ENCODE peak calls at places on chromosome 6, in seven cellular contexts. One of them, this sample, is unnamed.

GRCh38 chr6:56862415-56863175 is 92.3 kb upstream of the BEND6 start:
- DNase-seq in iPS DF 6.9: no peak
- DNase-seq in right cardiac atrium: no peak
- DNase-seq in dorsolateral prefrontal cortex: no peak
- DNase-seq in IMR-90: peak
- DNase-seq in K562: no peak
- DNase-seq in GM23338: no peak
- DNase-seq in this sample: no peak

GRCh38 chr6:209432-210103 is 82.7 kb upstream of the DUSP22 start:
- DNase-seq in right cardiac atrium: no peak
- DNase-seq in dorsolateral prefrontal cortex: no peak
- DNase-seq in K562: no peak
- DNase-seq in iPS DF 6.9: no peak
- DNase-seq in IMR-90: no peak
- DNase-seq in GM23338: no peak
- DNase-seq in this sample: no peak

GRCh38 chr6:36432151-36432633 is 10.5 kb downstream of the PXT1 start:
- DNase-seq in K562: no peak
- DNase-seq in GM23338: no peak
- DNase-seq in IMR-90: peak
- DNase-seq in iPS DF 6.9: no peak
- DNase-seq in dorsolateral prefrontal cortex: no peak
- DNase-seq in right cardiac atrium: no peak
- DNase-seq in this sample: no peak

GRCh38 chr6:33276581-33276863 is 401 bp upstream of the B3GALT4 start:
- DNase-seq in K562: no peak
- DNase-seq in dorsolateral prefrontal cortex: no peak
- DNase-seq in right cardiac atrium: no peak
- DNase-seq in IMR-90: no peak
- DNase-seq in iPS DF 6.9: no peak
- DNase-seq in GM23338: no peak
- DNase-seq in this sample: no peak

GRCh38 chr6:136463796-136464542 is 86.3 kb downstream of the MAP7 start:
- DNase-seq in IMR-90: no peak
- DNase-seq in iPS DF 6.9: no peak
- DNase-seq in dorsolateral prefrontal cortex: no peak
- DNase-seq in right cardiac atrium: no peak
- DNase-seq in K562: no peak
- DNase-seq in GM23338: no peak
- DNase-seq in this sample: no peak

GRCh38 chr6:85406641-85407075 is 43.2 kb upstream of the NT5E start:
- DNase-seq in right cardiac atrium: no peak
- DNase-seq in dorsolateral prefrontal cortex: no peak
- DNase-seq in IMR-90: peak
- DNase-seq in GM23338: no peak
- DNase-seq in iPS DF 6.9: no peak
- DNase-seq in K562: no peak
- DNase-seq in this sample: no peak

GRCh38 chr6:1312444-1313363 is 806 bp downstream of the FOXQ1 start:
- DNase-seq in right cardiac atrium: no peak
- DNase-seq in dorsolateral prefrontal cortex: no peak
- DNase-seq in GM23338: peak
- DNase-seq in iPS DF 6.9: no peak
- DNase-seq in K562: no peak
- DNase-seq in IMR-90: no peak
- DNase-seq in this sample: peak

GRCh38 chr6:11806561-11807317 is 28.1 kb upstream of the ADTRP start:
- DNase-seq in GM23338: no peak
- DNase-seq in dorsolateral prefrontal cortex: no peak
- DNase-seq in iPS DF 6.9: no peak
- DNase-seq in right cardiac atrium: no peak
- DNase-seq in IMR-90: no peak
- DNase-seq in K562: no peak
- DNase-seq in this sample: no peak

GRCh38 chr6:108914235-108915022 is 66.2 kb downstream of the ARMC2 start:
- DNase-seq in GM23338: peak
- DNase-seq in K562: peak
- DNase-seq in IMR-90: peak
- DNase-seq in iPS DF 6.9: peak
- DNase-seq in dorsolateral prefrontal cortex: no peak
- DNase-seq in right cardiac atrium: no peak
- DNase-seq in this sample: peak

GRCh38 chr6:15498640-15499039 is 164.2 kb downstream of the DTNBP1 start:
- DNase-seq in IMR-90: no peak
- DNase-seq in dorsolateral prefrontal cortex: peak
- DNase-seq in right cardiac atrium: no peak
- DNase-seq in GM23338: no peak
- DNase-seq in iPS DF 6.9: no peak
- DNase-seq in K562: no peak
- DNase-seq in this sample: no peak

GRCh38 chr6:3943373-3943772 is 94.2 kb downstream of the FAM50B start:
- DNase-seq in iPS DF 6.9: no peak
- DNase-seq in dorsolateral prefrontal cortex: no peak
- DNase-seq in right cardiac atrium: peak
- DNase-seq in K562: no peak
- DNase-seq in GM23338: no peak
- DNase-seq in IMR-90: peak
- DNase-seq in this sample: no peak

GRCh38 chr6:127459231-127459641 is at the start of gene KIAA0408:
- DNase-seq in GM23338: peak
- DNase-seq in right cardiac atrium: peak
- DNase-seq in IMR-90: peak
- DNase-seq in dorsolateral prefrontal cortex: no peak
- DNase-seq in iPS DF 6.9: no peak
- DNase-seq in K562: no peak
- DNase-seq in this sample: peak

GRCh38 chr6:84582997-84583396 is 181.4 kb downstream of the TBX18 start:
- DNase-seq in dorsolateral prefrontal cortex: no peak
- DNase-seq in IMR-90: peak
- DNase-seq in right cardiac atrium: no peak
- DNase-seq in GM23338: no peak
- DNase-seq in iPS DF 6.9: no peak
- DNase-seq in K562: no peak
- DNase-seq in this sample: no peak

GRCh38 chr6:95087394-95088097 is 489.8 kb upstream of the MANEA start:
- DNase-seq in K562: no peak
- DNase-seq in iPS DF 6.9: no peak
- DNase-seq in dorsolateral prefrontal cortex: no peak
- DNase-seq in IMR-90: peak
- DNase-seq in right cardiac atrium: no peak
- DNase-seq in GM23338: no peak
- DNase-seq in this sample: no peak

GRCh38 chr6:165010556-165011535 is 298.6 kb downstream of the C6orf118 start:
- DNase-seq in K562: no peak
- DNase-seq in IMR-90: no peak
- DNase-seq in dorsolateral prefrontal cortex: no peak
- DNase-seq in right cardiac atrium: no peak
- DNase-seq in GM23338: peak
- DNase-seq in iPS DF 6.9: no peak
- DNase-seq in this sample: no peak

GRCh38 chr6:109202409-109203264 is 107.3 kb downstream of the CEP57L1 start:
- DNase-seq in K562: no peak
- DNase-seq in GM23338: peak
- DNase-seq in right cardiac atrium: no peak
- DNase-seq in IMR-90: peak
- DNase-seq in iPS DF 6.9: no peak
- DNase-seq in dorsolateral prefrontal cortex: no peak
- DNase-seq in this sample: no peak

GRCh38 chr6:89612121-89612520 is 26.4 kb downstream of the LYRM2 start:
- DNase-seq in IMR-90: no peak
- DNase-seq in iPS DF 6.9: no peak
- DNase-seq in right cardiac atrium: no peak
- DNase-seq in GM23338: peak
- DNase-seq in dorsolateral prefrontal cortex: no peak
- DNase-seq in K562: no peak
- DNase-seq in this sample: peak

GRCh38 chr6:33987531-33988021 is 158.3 kb downstream of the GRM4 start:
- DNase-seq in iPS DF 6.9: no peak
- DNase-seq in dorsolateral prefrontal cortex: no peak
- DNase-seq in IMR-90: no peak
- DNase-seq in GM23338: no peak
- DNase-seq in right cardiac atrium: no peak
- DNase-seq in K562: no peak
- DNase-seq in this sample: no peak

GRCh38 chr6:148750826-148751225 is 4.0 kb downstream of the UST start:
- DNase-seq in K562: no peak
- DNase-seq in right cardiac atrium: no peak
- DNase-seq in GM23338: no peak
- DNase-seq in dorsolateral prefrontal cortex: no peak
- DNase-seq in IMR-90: peak
- DNase-seq in iPS DF 6.9: no peak
- DNase-seq in this sample: no peak

GRCh38 chr6:148749678-148750077 is 2.8 kb downstream of the UST start:
- DNase-seq in IMR-90: no peak
- DNase-seq in GM23338: no peak
- DNase-seq in right cardiac atrium: no peak
- DNase-seq in iPS DF 6.9: no peak
- DNase-seq in K562: no peak
- DNase-seq in dorsolateral prefrontal cortex: no peak
- DNase-seq in this sample: no peak

GRCh38 chr6:148747493-148748160 is 797 bp downstream of the UST start:
- DNase-seq in dorsolateral prefrontal cortex: no peak
- DNase-seq in iPS DF 6.9: no peak
- DNase-seq in GM23338: peak
- DNase-seq in K562: no peak
- DNase-seq in right cardiac atrium: peak
- DNase-seq in IMR-90: peak
- DNase-seq in this sample: peak

GRCh38 chr6:148747145-148747492 is 289 bp downstream of the UST start:
- DNase-seq in GM23338: peak
- DNase-seq in IMR-90: peak
- DNase-seq in dorsolateral prefrontal cortex: no peak
- DNase-seq in K562: peak
- DNase-seq in right cardiac atrium: peak
- DNase-seq in iPS DF 6.9: no peak
- DNase-seq in this sample: no peak

DNA sequence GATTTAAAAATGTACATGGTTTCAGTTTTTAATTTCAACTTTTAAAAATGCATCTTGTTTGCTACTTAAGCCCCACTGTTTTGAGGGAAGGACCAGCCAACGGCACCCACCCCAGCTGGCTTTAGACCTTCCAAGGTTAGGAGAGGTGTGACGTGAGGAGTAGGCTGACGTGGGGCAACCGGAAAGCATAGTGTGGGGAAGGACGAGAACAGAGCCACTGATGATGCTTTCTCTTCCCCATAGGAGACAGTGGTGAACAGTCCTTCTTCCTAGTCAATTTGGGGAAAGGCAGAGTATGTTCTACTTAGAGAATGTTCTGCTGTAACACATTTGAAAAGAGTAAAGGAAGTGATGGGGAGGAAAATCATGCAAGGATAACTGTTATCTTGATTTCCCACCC is 4.4 kb downstream of the UST start:
- DNase-seq in dorsolateral prefrontal cortex: no peak
- DNase-seq in right cardiac atrium: no peak
- DNase-seq in IMR-90: no peak
- DNase-seq in GM23338: no peak
- DNase-seq in iPS DF 6.9: no peak
- DNase-seq in K562: no peak
- DNase-seq in this sample: no peak
- H3K27ac ChIP-seq in dorsolateral prefrontal cortex: no peak
- H3K27ac ChIP-seq in right cardiac atrium: no peak
- H3K27ac ChIP-seq in IMR-90: no peak
- H3K27ac ChIP-seq in GM23338: no peak
- H3K27ac ChIP-seq in iPS DF 6.9: no peak
- H3K27ac ChIP-seq in K562: no peak
- H3K27ac ChIP-seq in this sample: no peak

DNA sequence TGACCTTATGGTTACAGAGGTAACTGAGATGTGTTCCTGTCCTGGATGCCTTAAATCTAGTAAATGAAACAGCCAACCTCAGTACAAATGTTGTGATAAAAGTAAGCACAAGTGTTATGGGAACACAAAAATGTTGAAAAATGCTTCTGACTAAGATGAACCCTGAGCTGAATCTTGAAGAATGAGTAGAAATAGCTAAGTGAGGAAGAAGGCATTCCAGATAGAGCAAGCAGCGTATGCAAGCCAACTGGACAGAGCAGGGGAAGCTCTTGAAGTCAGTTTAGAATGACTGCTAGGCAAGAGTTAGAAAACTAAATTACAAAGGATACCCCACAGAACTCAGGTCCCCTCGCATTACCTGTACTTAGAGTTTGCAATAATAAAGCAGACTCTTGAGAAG is 2.1 kb downstream of the FBXO9 start:
- DNase-seq in iPS DF 6.9: no peak
- DNase-seq in dorsolateral prefrontal cortex: no peak
- DNase-seq in K562: no peak
- DNase-seq in GM23338: no peak
- DNase-seq in right cardiac atrium: no peak
- DNase-seq in IMR-90: peak
- DNase-seq in this sample: no peak
- H3K4me3 ChIP-seq in iPS DF 6.9: no peak
- H3K4me3 ChIP-seq in dorsolateral prefrontal cortex: peak
- H3K4me3 ChIP-seq in K562: peak
- H3K4me3 ChIP-seq in GM23338: no peak
- H3K4me3 ChIP-seq in right cardiac atrium: no peak
- H3K4me3 ChIP-seq in IMR-90: peak
- H3K4me3 ChIP-seq in this sample: no peak

DNA sequence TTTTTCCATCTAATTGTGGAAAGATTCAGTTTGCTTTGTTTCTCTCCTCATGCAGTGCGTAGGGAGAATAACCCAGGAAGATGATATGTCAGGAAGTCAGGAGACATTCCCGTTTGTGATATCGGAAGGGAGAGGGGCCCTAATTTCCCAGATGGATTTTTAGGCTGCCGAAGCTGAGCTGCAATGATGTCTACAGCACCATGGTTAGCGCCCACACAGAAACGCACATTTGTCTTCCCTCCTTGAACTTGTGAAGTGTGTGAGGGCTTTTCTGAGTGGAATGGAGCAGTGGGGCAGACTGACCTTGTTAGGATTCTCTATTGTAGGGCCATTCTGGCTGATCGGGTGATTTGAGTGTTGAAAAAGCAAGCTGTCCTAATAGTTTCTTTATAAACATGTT is 191.3 kb upstream of the ARG1 start:
- DNase-seq in K562: no peak
- DNase-seq in iPS DF 6.9: no peak
- DNase-seq in right cardiac atrium: no peak
- DNase-seq in GM23338: no peak
- DNase-seq in IMR-90: no peak
- DNase-seq in dorsolateral prefrontal cortex: no peak
- DNase-seq in this sample: no peak
- H3K27ac ChIP-seq in K562: no peak
- H3K27ac ChIP-seq in iPS DF 6.9: no peak
- H3K27ac ChIP-seq in right cardiac atrium: no peak
- H3K27ac ChIP-seq in GM23338: no peak
- H3K27ac ChIP-seq in IMR-90: no peak
- H3K27ac ChIP-seq in dorsolateral prefrontal cortex: peak
- H3K27ac ChIP-seq in this sample: no peak

DNA sequence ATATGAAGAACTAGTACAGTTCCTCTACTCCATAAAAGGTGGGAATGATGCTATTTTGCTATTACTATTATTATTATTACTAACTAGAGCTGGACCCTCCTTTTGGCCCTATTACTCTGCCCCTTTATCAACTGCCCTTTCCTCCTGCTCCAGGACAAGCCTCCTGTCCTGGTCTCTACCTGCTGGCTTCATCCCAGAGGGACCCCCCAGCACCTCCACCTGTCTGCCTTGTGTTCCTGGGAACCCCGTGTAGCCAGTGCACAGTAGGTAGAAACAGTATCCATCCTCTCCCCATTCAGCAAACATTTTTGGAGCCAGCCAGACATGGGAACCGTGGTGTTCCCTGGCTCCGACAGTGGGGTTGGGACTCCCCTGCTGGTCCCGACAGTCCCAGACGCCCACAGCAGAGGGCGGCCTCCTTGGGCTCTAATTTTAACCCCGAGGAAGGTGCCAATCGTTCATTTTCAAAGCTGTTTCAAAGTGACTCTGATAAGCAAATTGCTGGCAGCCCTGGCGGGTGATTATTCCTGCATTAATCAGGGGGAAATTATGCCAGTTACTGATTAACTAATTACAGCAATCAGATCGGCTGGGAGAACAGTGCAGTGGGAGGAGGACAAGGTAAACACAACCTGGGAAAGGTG is 44.2 kb upstream of the MDGA1 start:
- DNase-seq in IMR-90: no peak
- DNase-seq in K562: peak
- DNase-seq in iPS DF 6.9: no peak
- DNase-seq in GM23338: peak
- DNase-seq in dorsolateral prefrontal cortex: no peak
- DNase-seq in right cardiac atrium: peak
- DNase-seq in this sample: peak
- H3K4me3 ChIP-seq in IMR-90: no peak
- H3K4me3 ChIP-seq in K562: no peak
- H3K4me3 ChIP-seq in iPS DF 6.9: no peak
- H3K4me3 ChIP-seq in GM23338: no peak
- H3K4me3 ChIP-seq in dorsolateral prefrontal cortex: no peak
- H3K4me3 ChIP-seq in right cardiac atrium: no peak
- H3K4me3 ChIP-seq in this sample: no peak

This sample was measured in endodermal cell.